ENCODE peak calls at places on chromosomes 6 and 20, in eight cellular contexts. One of them, this sample, is unnamed.

GRCh38 chr20:18628330-18628941 is 40.6 kb downstream of the DTD1 start:
- DNase-seq in esophagus muscularis mucosa: no peak
- DNase-seq in HCT116: no peak
- DNase-seq in sigmoid colon: no peak
- DNase-seq in HL-60: no peak
- DNase-seq in GM23338: peak
- DNase-seq in breast epithelium: no peak
- DNase-seq in transverse colon: peak
- DNase-seq in this sample: no peak

GRCh38 chr6:56386717-56387116 is 139.3 kb upstream of the COL21A1 start:
- DNase-seq in breast epithelium: no peak
- DNase-seq in HL-60: no peak
- DNase-seq in sigmoid colon: no peak
- DNase-seq in esophagus muscularis mucosa: no peak
- DNase-seq in HCT116: no peak
- DNase-seq in transverse colon: no peak
- DNase-seq in GM23338: no peak
- DNase-seq in this sample: no peak

GRCh38 chr6:143174516-143174915 is 113.8 kb downstream of the AIG1 start:
- DNase-seq in breast epithelium: no peak
- DNase-seq in GM23338: no peak
- DNase-seq in esophagus muscularis mucosa: no peak
- DNase-seq in sigmoid colon: no peak
- DNase-seq in transverse colon: no peak
- DNase-seq in HL-60: no peak
- DNase-seq in HCT116: no peak
- DNase-seq in this sample: no peak

GRCh38 chr6:30824698-30825097 is 59.6 kb upstream of the DDR1 start:
- DNase-seq in HL-60: no peak
- DNase-seq in sigmoid colon: no peak
- DNase-seq in HCT116: no peak
- DNase-seq in breast epithelium: no peak
- DNase-seq in transverse colon: peak
- DNase-seq in esophagus muscularis mucosa: no peak
- DNase-seq in GM23338: no peak
- DNase-seq in this sample: no peak

GRCh38 chr6:11653028-11653583 is 115.6 kb downstream of the TMEM170B start:
- DNase-seq in HCT116: no peak
- DNase-seq in HL-60: peak
- DNase-seq in transverse colon: no peak
- DNase-seq in GM23338: peak
- DNase-seq in breast epithelium: no peak
- DNase-seq in esophagus muscularis mucosa: no peak
- DNase-seq in sigmoid colon: no peak
- DNase-seq in this sample: no peak

GRCh38 chr6:65745614-65746013 is 38.6 kb upstream of the EYS start:
- DNase-seq in GM23338: no peak
- DNase-seq in sigmoid colon: no peak
- DNase-seq in HCT116: no peak
- DNase-seq in transverse colon: no peak
- DNase-seq in esophagus muscularis mucosa: no peak
- DNase-seq in HL-60: no peak
- DNase-seq in breast epithelium: no peak
- DNase-seq in this sample: no peak

GRCh38 chr6:158024566-158025297 is 43.1 kb downstream of the SYNJ2 start:
- DNase-seq in HCT116: no peak
- DNase-seq in transverse colon: no peak
- DNase-seq in HL-60: no peak
- DNase-seq in breast epithelium: no peak
- DNase-seq in GM23338: no peak
- DNase-seq in sigmoid colon: no peak
- DNase-seq in esophagus muscularis mucosa: no peak
- DNase-seq in this sample: no peak

GRCh38 chr6:156809034-156809433 is 31.9 kb downstream of the ARID1B start:
- DNase-seq in GM23338: no peak
- DNase-seq in HCT116: no peak
- DNase-seq in esophagus muscularis mucosa: no peak
- DNase-seq in breast epithelium: no peak
- DNase-seq in sigmoid colon: no peak
- DNase-seq in HL-60: no peak
- DNase-seq in transverse colon: no peak
- DNase-seq in this sample: no peak

GRCh38 chr20:43584448-43585138 is 6.1 kb upstream of the IFT52 start:
- DNase-seq in HCT116: no peak
- DNase-seq in GM23338: peak
- DNase-seq in HL-60: no peak
- DNase-seq in esophagus muscularis mucosa: no peak
- DNase-seq in transverse colon: no peak
- DNase-seq in sigmoid colon: no peak
- DNase-seq in breast epithelium: no peak
- DNase-seq in this sample: no peak

GRCh38 chr6:152356659-152357058 is 280.5 kb downstream of the SYNE1 start:
- DNase-seq in HCT116: peak
- DNase-seq in transverse colon: no peak
- DNase-seq in sigmoid colon: no peak
- DNase-seq in GM23338: peak
- DNase-seq in breast epithelium: no peak
- DNase-seq in HL-60: peak
- DNase-seq in esophagus muscularis mucosa: no peak
- DNase-seq in this sample: no peak

GRCh38 chr20:63745424-63745805 is 5.8 kb downstream of the SLC2A4RG start:
- DNase-seq in HCT116: no peak
- DNase-seq in GM23338: no peak
- DNase-seq in transverse colon: no peak
- DNase-seq in sigmoid colon: no peak
- DNase-seq in esophagus muscularis mucosa: no peak
- DNase-seq in breast epithelium: no peak
- DNase-seq in HL-60: no peak
- DNase-seq in this sample: no peak

GRCh38 chr20:24778585-24779031 is 170.5 kb upstream of the CST7 start:
- DNase-seq in breast epithelium: no peak
- DNase-seq in HCT116: no peak
- DNase-seq in HL-60: no peak
- DNase-seq in transverse colon: peak
- DNase-seq in esophagus muscularis mucosa: no peak
- DNase-seq in GM23338: no peak
- DNase-seq in sigmoid colon: peak
- DNase-seq in this sample: no peak

GRCh38 chr6:82006027-82006738 is 241.4 kb downstream of the IBTK start:
- DNase-seq in sigmoid colon: no peak
- DNase-seq in HL-60: no peak
- DNase-seq in GM23338: peak
- DNase-seq in breast epithelium: no peak
- DNase-seq in HCT116: no peak
- DNase-seq in esophagus muscularis mucosa: no peak
- DNase-seq in transverse colon: peak
- DNase-seq in this sample: no peak

GRCh38 chr20:19403549-19403948 is 191.1 kb downstream of the SLC24A3 start:
- DNase-seq in HCT116: no peak
- DNase-seq in HL-60: no peak
- DNase-seq in sigmoid colon: no peak
- DNase-seq in GM23338: peak
- DNase-seq in breast epithelium: no peak
- DNase-seq in esophagus muscularis mucosa: peak
- DNase-seq in transverse colon: no peak
- DNase-seq in this sample: no peak

GRCh38 chr6:113011803-113012202 is 664.7 kb downstream of the RFPL4B start:
- DNase-seq in transverse colon: no peak
- DNase-seq in esophagus muscularis mucosa: no peak
- DNase-seq in HCT116: no peak
- DNase-seq in GM23338: no peak
- DNase-seq in sigmoid colon: no peak
- DNase-seq in breast epithelium: no peak
- DNase-seq in HL-60: no peak
- DNase-seq in this sample: peak

GRCh38 chr6:156057869-156058268 is 602.2 kb upstream of the NOX3 start:
- DNase-seq in sigmoid colon: no peak
- DNase-seq in breast epithelium: no peak
- DNase-seq in HCT116: no peak
- DNase-seq in esophagus muscularis mucosa: peak
- DNase-seq in GM23338: no peak
- DNase-seq in transverse colon: no peak
- DNase-seq in HL-60: no peak
- DNase-seq in this sample: no peak

GRCh38 chr6:33779305-33779704 is 9.6 kb downstream of the LEMD2 start:
- DNase-seq in GM23338: peak
- DNase-seq in breast epithelium: no peak
- DNase-seq in HL-60: no peak
- DNase-seq in esophagus muscularis mucosa: no peak
- DNase-seq in sigmoid colon: no peak
- DNase-seq in HCT116: no peak
- DNase-seq in transverse colon: no peak
- DNase-seq in this sample: no peak

GRCh38 chr20:53208110-53208908 is 236.2 kb downstream of the TSHZ2 start:
- DNase-seq in transverse colon: no peak
- DNase-seq in HCT116: no peak
- DNase-seq in HL-60: no peak
- DNase-seq in esophagus muscularis mucosa: no peak
- DNase-seq in GM23338: peak
- DNase-seq in breast epithelium: no peak
- DNase-seq in sigmoid colon: no peak
- DNase-seq in this sample: no peak

GRCh38 chr6:32148722-32149576 is 2.8 kb downstream of the PRRT1 start:
- DNase-seq in HCT116: no peak
- DNase-seq in transverse colon: peak
- DNase-seq in sigmoid colon: no peak
- DNase-seq in HL-60: no peak
- DNase-seq in esophagus muscularis mucosa: no peak
- DNase-seq in breast epithelium: no peak
- DNase-seq in GM23338: peak
- DNase-seq in this sample: no peak

GRCh38 chr20:15236812-15237211 is 899.4 kb upstream of the FLRT3 start:
- DNase-seq in HL-60: peak
- DNase-seq in HCT116: peak
- DNase-seq in transverse colon: peak
- DNase-seq in breast epithelium: no peak
- DNase-seq in GM23338: peak
- DNase-seq in sigmoid colon: no peak
- DNase-seq in esophagus muscularis mucosa: no peak
- DNase-seq in this sample: no peak

GRCh38 chr6:39243809-39244208 is 14.5 kb upstream of the KCNK5 start:
- DNase-seq in esophagus muscularis mucosa: no peak
- DNase-seq in HL-60: no peak
- DNase-seq in GM23338: peak
- DNase-seq in sigmoid colon: peak
- DNase-seq in breast epithelium: peak
- DNase-seq in HCT116: no peak
- DNase-seq in transverse colon: no peak
- DNase-seq in this sample: no peak

GRCh38 chr6:16446241-16446640 is 207.9 kb downstream of the GMPR start:
- DNase-seq in sigmoid colon: no peak
- DNase-seq in breast epithelium: no peak
- DNase-seq in HCT116: no peak
- DNase-seq in GM23338: no peak
- DNase-seq in HL-60: no peak
- DNase-seq in transverse colon: no peak
- DNase-seq in esophagus muscularis mucosa: no peak
- DNase-seq in this sample: no peak

GRCh38 chr20:19260412-19261090 is 48.1 kb downstream of the SLC24A3 start:
- DNase-seq in GM23338: no peak
- DNase-seq in HL-60: peak
- DNase-seq in sigmoid colon: no peak
- DNase-seq in transverse colon: no peak
- DNase-seq in esophagus muscularis mucosa: no peak
- DNase-seq in HCT116: no peak
- DNase-seq in breast epithelium: no peak
- DNase-seq in this sample: peak

GRCh38 chr20:14235355-14235754 is 102.1 kb downstream of the FLRT3 start:
- DNase-seq in HCT116: no peak
- DNase-seq in sigmoid colon: no peak
- DNase-seq in GM23338: no peak
- DNase-seq in esophagus muscularis mucosa: no peak
- DNase-seq in breast epithelium: no peak
- DNase-seq in transverse colon: no peak
- DNase-seq in HL-60: no peak
- DNase-seq in this sample: no peak

GRCh38 chr6:165804331-165805066 is 141.5 kb upstream of the PDE10A start:
- DNase-seq in GM23338: peak
- DNase-seq in HCT116: no peak
- DNase-seq in breast epithelium: no peak
- DNase-seq in transverse colon: no peak
- DNase-seq in esophagus muscularis mucosa: no peak
- DNase-seq in HL-60: no peak
- DNase-seq in sigmoid colon: no peak
- DNase-seq in this sample: no peak

DNA sequence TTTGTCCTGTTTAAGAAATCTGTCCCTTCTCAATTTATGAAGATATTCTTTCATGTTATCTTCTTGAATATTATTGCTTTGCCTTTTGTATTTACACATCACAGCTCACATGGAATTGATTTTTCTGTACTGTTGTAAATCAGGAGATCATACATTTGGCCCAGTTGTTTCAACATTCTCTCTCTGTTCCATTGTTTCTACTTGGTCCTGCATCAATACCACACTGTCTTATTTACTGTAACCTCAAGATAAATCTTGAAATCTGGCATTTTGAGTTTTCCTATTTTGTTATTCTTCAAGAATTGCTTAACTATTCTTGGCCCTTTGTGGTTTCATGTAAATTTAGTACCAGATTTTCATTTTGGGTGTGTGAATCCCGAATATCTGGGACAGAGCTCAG is 121.7 kb upstream of the CCN2 start:
- DNase-seq in sigmoid colon: no peak
- DNase-seq in transverse colon: no peak
- DNase-seq in GM23338: no peak
- DNase-seq in esophagus muscularis mucosa: no peak
- DNase-seq in HCT116: no peak
- DNase-seq in breast epithelium: no peak
- DNase-seq in HL-60: no peak
- DNase-seq in this sample: no peak
- TF ChIP-seq POLR2AphosphoS5 in sigmoid colon: no peak
- TF ChIP-seq POLR2AphosphoS5 in transverse colon: no peak
- TF ChIP-seq POLR2AphosphoS5 in GM23338: no peak
- TF ChIP-seq POLR2AphosphoS5 in esophagus muscularis mucosa: no peak
- TF ChIP-seq POLR2AphosphoS5 in HCT116: no peak
- TF ChIP-seq POLR2AphosphoS5 in breast epithelium: no peak
- TF ChIP-seq POLR2AphosphoS5 in HL-60: no peak
- TF ChIP-seq POLR2AphosphoS5 in this sample: no peak

GRCh38 chr6:55282145-55282544 is 45.1 kb upstream of the GFRAL start:
- DNase-seq in GM23338: peak
- DNase-seq in HL-60: no peak
- DNase-seq in transverse colon: no peak
- DNase-seq in esophagus muscularis mucosa: no peak
- DNase-seq in breast epithelium: no peak
- DNase-seq in HCT116: no peak
- DNase-seq in sigmoid colon: no peak
- DNase-seq in this sample: no peak
- H3K4me3 ChIP-seq in GM23338: no peak
- H3K4me3 ChIP-seq in HL-60: no peak
- H3K4me3 ChIP-seq in transverse colon: no peak
- H3K4me3 ChIP-seq in esophagus muscularis mucosa: no peak
- H3K4me3 ChIP-seq in breast epithelium: no peak
- H3K4me3 ChIP-seq in HCT116: no peak
- H3K4me3 ChIP-seq in sigmoid colon: no peak
- H3K4me3 ChIP-seq in this sample: no peak

GRCh38 chr20:37202267-37202943 is 23.1 kb upstream of the MROH8 start:
- DNase-seq in transverse colon: peak
- DNase-seq in sigmoid colon: no peak
- DNase-seq in GM23338: peak
- DNase-seq in esophagus muscularis mucosa: no peak
- DNase-seq in breast epithelium: peak
- DNase-seq in HCT116: peak
- DNase-seq in HL-60: peak
- DNase-seq in this sample: no peak
- TF ChIP-seq POLR2AphosphoS5 in transverse colon: peak
- TF ChIP-seq POLR2AphosphoS5 in sigmoid colon: peak
- TF ChIP-seq POLR2AphosphoS5 in GM23338: no peak
- TF ChIP-seq POLR2AphosphoS5 in esophagus muscularis mucosa: peak
- TF ChIP-seq POLR2AphosphoS5 in breast epithelium: no peak
- TF ChIP-seq POLR2AphosphoS5 in HCT116: no peak
- TF ChIP-seq POLR2AphosphoS5 in HL-60: no peak
- TF ChIP-seq POLR2AphosphoS5 in this sample: no peak

GRCh38 chr20:62400021-62400420 is 7.1 kb downstream of the CABLES2 start:
- DNase-seq in transverse colon: no peak
- DNase-seq in GM23338: no peak
- DNase-seq in breast epithelium: no peak
- DNase-seq in esophagus muscularis mucosa: no peak
- DNase-seq in sigmoid colon: no peak
- DNase-seq in HCT116: no peak
- DNase-seq in HL-60: no peak
- DNase-seq in this sample: no peak
- H3K4me3 ChIP-seq in transverse colon: no peak
- H3K4me3 ChIP-seq in GM23338: no peak
- H3K4me3 ChIP-seq in breast epithelium: no peak
- H3K4me3 ChIP-seq in esophagus muscularis mucosa: no peak
- H3K4me3 ChIP-seq in sigmoid colon: no peak
- H3K4me3 ChIP-seq in HCT116: no peak
- H3K4me3 ChIP-seq in HL-60: no peak
- H3K4me3 ChIP-seq in this sample: no peak

This sample was measured in SK-N-MC.